ENCODE peak calls at places on chromosomes 16 and 17, in nine cellular contexts. One of them, this sample, is unnamed.

GRCh38 chr17:36778458-36778857 is 158.8 kb upstream of the LHX1 start:
- DNase-seq in Panc1: no peak
- DNase-seq in GM12878: no peak
- DNase-seq in stomach: no peak
- DNase-seq in prostate gland: no peak
- DNase-seq in SK-N-SH: no peak
- DNase-seq in H1: no peak
- DNase-seq in suprapubic skin: no peak
- DNase-seq in spleen: no peak
- DNase-seq in this sample: no peak

GRCh38 chr17:47470836-47471235 is 60.1 kb upstream of the NPEPPS start:
- DNase-seq in Panc1: no peak
- DNase-seq in GM12878: no peak
- DNase-seq in stomach: no peak
- DNase-seq in prostate gland: no peak
- DNase-seq in SK-N-SH: no peak
- DNase-seq in H1: no peak
- DNase-seq in suprapubic skin: no peak
- DNase-seq in spleen: no peak
- DNase-seq in this sample: no peak

GRCh38 chr17:74852237-74853047 is 7.2 kb downstream of the GRIN2C start:
- DNase-seq in Panc1: no peak
- DNase-seq in GM12878: no peak
- DNase-seq in stomach: no peak
- DNase-seq in prostate gland: no peak
- DNase-seq in SK-N-SH: peak; percentile 81
- DNase-seq in H1: peak; percentile 71
- DNase-seq in suprapubic skin: no peak
- DNase-seq in spleen: no peak
- DNase-seq in this sample: peak; percentile 38

GRCh38 chr16:84548508-84548907 is 44.0 kb upstream of the MEAK7 start:
- DNase-seq in Panc1: no peak
- DNase-seq in GM12878: no peak
- DNase-seq in stomach: no peak
- DNase-seq in prostate gland: no peak
- DNase-seq in SK-N-SH: no peak
- DNase-seq in H1: no peak
- DNase-seq in suprapubic skin: no peak
- DNase-seq in spleen: peak; percentile 76
- DNase-seq in this sample: no peak

GRCh38 chr17:9844153-9844552 is 18.4 kb downstream of the GLP2R start:
- DNase-seq in Panc1: no peak
- DNase-seq in GM12878: no peak
- DNase-seq in stomach: no peak
- DNase-seq in prostate gland: no peak
- DNase-seq in SK-N-SH: no peak
- DNase-seq in H1: no peak
- DNase-seq in suprapubic skin: no peak
- DNase-seq in spleen: no peak
- DNase-seq in this sample: no peak

GRCh38 chr17:31680126-31680525 is 178.9 kb downstream of the COPRS start:
- DNase-seq in Panc1: no peak
- DNase-seq in GM12878: peak; percentile 71
- DNase-seq in stomach: no peak
- DNase-seq in prostate gland: no peak
- DNase-seq in SK-N-SH: no peak
- DNase-seq in H1: no peak
- DNase-seq in suprapubic skin: no peak
- DNase-seq in spleen: no peak
- DNase-seq in this sample: no peak

GRCh38 chr17:51817955-51818354 is 340.6 kb downstream of the CA10 start:
- DNase-seq in Panc1: no peak
- DNase-seq in GM12878: no peak
- DNase-seq in stomach: no peak
- DNase-seq in prostate gland: no peak
- DNase-seq in SK-N-SH: no peak
- DNase-seq in H1: no peak
- DNase-seq in suprapubic skin: no peak
- DNase-seq in spleen: no peak
- DNase-seq in this sample: no peak

GRCh38 chr17:47218896-47219430 is 9.8 kb downstream of the MYL4 start:
- DNase-seq in Panc1: no peak
- DNase-seq in GM12878: no peak
- DNase-seq in stomach: peak; percentile 37
- DNase-seq in prostate gland: no peak
- DNase-seq in SK-N-SH: peak; percentile 42
- DNase-seq in H1: no peak
- DNase-seq in suprapubic skin: no peak
- DNase-seq in spleen: no peak
- DNase-seq in this sample: no peak

GRCh38 chr16:974606-975312 is 4.0 kb upstream of the LMF1 start:
- DNase-seq in Panc1: no peak
- DNase-seq in GM12878: no peak
- DNase-seq in stomach: no peak
- DNase-seq in prostate gland: no peak
- DNase-seq in SK-N-SH: peak; percentile 36
- DNase-seq in H1: no peak
- DNase-seq in suprapubic skin: peak; percentile 58
- DNase-seq in spleen: no peak
- DNase-seq in this sample: no peak

GRCh38 chr16:84511821-84512220 is 7.4 kb upstream of the MEAK7 start:
- DNase-seq in Panc1: no peak
- DNase-seq in GM12878: no peak
- DNase-seq in stomach: no peak
- DNase-seq in prostate gland: no peak
- DNase-seq in SK-N-SH: no peak
- DNase-seq in H1: no peak
- DNase-seq in suprapubic skin: peak; percentile 46
- DNase-seq in spleen: no peak
- DNase-seq in this sample: no peak

GRCh38 chr17:63930951-63931575 is 1.1 kb downstream of the CD79B start:
- DNase-seq in Panc1: no peak
- DNase-seq in GM12878: no peak
- DNase-seq in stomach: peak; percentile 56
- DNase-seq in prostate gland: no peak
- DNase-seq in SK-N-SH: peak; percentile 50
- DNase-seq in H1: no peak
- DNase-seq in suprapubic skin: peak; percentile 80
- DNase-seq in spleen: peak; percentile 97
- DNase-seq in this sample: no peak

DNA sequence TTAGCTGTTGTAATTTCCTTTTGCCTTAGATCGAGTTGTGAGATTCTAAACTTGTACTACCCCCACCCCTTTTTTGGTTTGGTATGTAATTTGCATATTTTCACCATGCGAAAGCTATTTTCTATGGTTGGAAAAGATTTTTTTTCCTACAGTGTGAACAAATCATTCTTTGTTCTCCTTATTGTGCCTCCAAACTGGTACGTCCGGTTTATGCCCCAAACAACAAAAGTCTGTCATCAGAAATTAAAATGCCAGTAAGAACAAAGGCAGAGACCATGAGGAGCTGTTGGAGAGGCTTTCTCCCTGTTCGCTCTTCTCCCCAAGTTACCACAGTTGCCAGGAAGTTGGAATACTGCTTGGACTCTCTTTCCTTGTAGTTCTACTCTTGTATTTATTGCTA is 66.2 kb downstream of the BCAS3 start:
- DNase-seq in Panc1: no peak
- DNase-seq in GM12878: no peak
- DNase-seq in stomach: no peak
- DNase-seq in prostate gland: peak; percentile 47
- DNase-seq in SK-N-SH: no peak
- DNase-seq in H1: no peak
- DNase-seq in suprapubic skin: no peak
- DNase-seq in spleen: no peak
- DNase-seq in this sample: no peak
- TF ChIP-seq POLR2AphosphoS5 in Panc1: no peak
- TF ChIP-seq POLR2AphosphoS5 in GM12878: no peak
- TF ChIP-seq POLR2AphosphoS5 in stomach: peak; percentile 13
- TF ChIP-seq POLR2AphosphoS5 in prostate gland: peak; percentile 66
- TF ChIP-seq POLR2AphosphoS5 in SK-N-SH: peak; percentile 41
- TF ChIP-seq POLR2AphosphoS5 in H1: no peak
- TF ChIP-seq POLR2AphosphoS5 in suprapubic skin: no peak
- TF ChIP-seq POLR2AphosphoS5 in spleen: no peak
- TF ChIP-seq POLR2AphosphoS5 in this sample: no peak

GRCh38 chr17:71269201-71269600 is 851.6 kb upstream of the SOX9 start:
- DNase-seq in Panc1: no peak
- DNase-seq in GM12878: no peak
- DNase-seq in stomach: no peak
- DNase-seq in prostate gland: no peak
- DNase-seq in SK-N-SH: no peak
- DNase-seq in H1: no peak
- DNase-seq in suprapubic skin: no peak
- DNase-seq in spleen: no peak
- DNase-seq in this sample: no peak

GRCh38 chr17:71273451-71273850 is 847.4 kb upstream of the SOX9 start:
- DNase-seq in Panc1: no peak
- DNase-seq in GM12878: no peak
- DNase-seq in stomach: no peak
- DNase-seq in prostate gland: no peak
- DNase-seq in SK-N-SH: no peak
- DNase-seq in H1: no peak
- DNase-seq in suprapubic skin: no peak
- DNase-seq in spleen: no peak
- DNase-seq in this sample: no peak

DNA sequence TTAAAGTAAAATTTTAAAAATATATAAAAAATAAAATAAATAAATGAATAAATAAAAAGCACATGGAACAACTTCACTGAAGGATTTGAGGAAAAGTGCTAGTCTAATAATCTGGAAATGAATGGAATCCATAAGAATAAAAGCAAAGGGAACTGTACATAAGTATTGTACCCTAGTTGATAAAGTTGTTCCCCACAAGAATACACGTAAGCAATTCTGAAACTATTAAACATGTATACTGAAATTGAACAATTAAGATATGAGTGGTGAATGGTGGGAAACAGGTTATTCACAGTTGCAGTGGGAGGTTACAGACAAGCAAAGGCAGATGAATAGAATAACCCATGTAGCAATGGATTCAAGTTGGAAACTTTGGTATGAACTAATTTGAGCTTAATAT is 853.2 kb upstream of the SOX9 start:
- DNase-seq in Panc1: no peak
- DNase-seq in GM12878: no peak
- DNase-seq in stomach: no peak
- DNase-seq in prostate gland: no peak
- DNase-seq in SK-N-SH: no peak
- DNase-seq in H1: no peak
- DNase-seq in suprapubic skin: no peak
- DNase-seq in spleen: no peak
- DNase-seq in this sample: no peak
- H3K9me3 ChIP-seq in Panc1: no peaks in the 10 kb centered on the region
- H3K9me3 ChIP-seq in GM12878: no peaks in the 10 kb centered on the region
- H3K9me3 ChIP-seq in stomach: no peaks in the 10 kb centered on the region
- H3K9me3 ChIP-seq in prostate gland: no peaks in the 10 kb centered on the region
- H3K9me3 ChIP-seq in SK-N-SH: peaks cover 6% of the 10 kb centered on the region
- H3K9me3 ChIP-seq in H1: no peaks in the 10 kb centered on the region
- H3K9me3 ChIP-seq in suprapubic skin: peaks cover 30% of the 10 kb centered on the region
- H3K9me3 ChIP-seq in spleen: peaks cover 43% of the 10 kb centered on the region
- H3K9me3 ChIP-seq in this sample: peaks cover 17% of the 10 kb centered on the region

GRCh38 chr16:77722315-77723107 is at the start of gene NUDT7:
- DNase-seq in Panc1: peak; percentile 73
- DNase-seq in GM12878: peak; percentile 76
- DNase-seq in stomach: peak; percentile 100
- DNase-seq in prostate gland: peak; percentile 99
- DNase-seq in SK-N-SH: peak; percentile 98
- DNase-seq in H1: peak; percentile 96
- DNase-seq in suprapubic skin: peak; percentile 99
- DNase-seq in spleen: peak; percentile 99
- DNase-seq in this sample: peak; percentile 99
- TF ChIP-seq POLR2AphosphoS5 in Panc1: peak; percentile 69
- TF ChIP-seq POLR2AphosphoS5 in GM12878: no peak
- TF ChIP-seq POLR2AphosphoS5 in stomach: peak; percentile 89
- TF ChIP-seq POLR2AphosphoS5 in prostate gland: peak; percentile 87
- TF ChIP-seq POLR2AphosphoS5 in SK-N-SH: peak; percentile 76
- TF ChIP-seq POLR2AphosphoS5 in H1: peak; percentile 63
- TF ChIP-seq POLR2AphosphoS5 in suprapubic skin: no peak
- TF ChIP-seq POLR2AphosphoS5 in spleen: peak; percentile 86
- TF ChIP-seq POLR2AphosphoS5 in this sample: peak; percentile 45

DNA sequence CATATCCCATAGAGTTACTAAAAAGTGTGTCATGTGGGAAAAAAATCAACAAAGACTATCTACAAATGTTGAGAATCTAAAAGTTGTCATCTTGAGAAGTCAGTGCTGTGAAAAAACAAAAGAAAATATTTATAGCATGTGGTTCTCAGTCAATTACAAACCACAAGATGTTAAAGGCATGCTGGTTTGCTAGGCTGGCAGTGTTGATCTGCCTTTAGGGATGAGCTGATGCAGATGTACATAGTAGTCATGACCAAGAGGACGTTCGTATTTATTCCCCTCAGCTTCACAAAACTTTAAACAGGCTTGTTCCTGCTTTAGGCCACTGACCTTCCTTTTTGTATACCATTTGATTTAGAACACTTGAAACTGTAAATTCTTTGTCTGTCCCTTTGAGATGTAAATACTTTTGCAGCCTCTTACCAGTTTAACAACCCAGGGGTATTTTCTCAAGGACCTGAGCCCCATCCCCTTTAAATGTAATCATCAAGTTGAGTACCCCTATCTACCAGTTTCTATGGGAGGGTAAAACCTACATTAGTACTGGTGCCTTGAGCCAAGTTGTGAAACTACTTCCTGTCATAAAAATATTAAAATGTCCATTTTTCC is 446.6 kb downstream of the KCNJ18 start:
- DNase-seq in Panc1: no peak
- DNase-seq in GM12878: no peak
- DNase-seq in stomach: no peak
- DNase-seq in prostate gland: no peak
- DNase-seq in SK-N-SH: no peak
- DNase-seq in H1: no peak
- DNase-seq in suprapubic skin: no peak
- DNase-seq in spleen: no peak
- DNase-seq in this sample: no peak
- H3K9me3 ChIP-seq in Panc1: no peaks in the 10 kb centered on the region
- H3K9me3 ChIP-seq in GM12878: no peaks in the 10 kb centered on the region
- H3K9me3 ChIP-seq in stomach: no peaks in the 10 kb centered on the region
- H3K9me3 ChIP-seq in prostate gland: no peaks in the 10 kb centered on the region
- H3K9me3 ChIP-seq in SK-N-SH: no peaks in the 10 kb centered on the region
- H3K9me3 ChIP-seq in H1: peaks cover 34% of the 10 kb centered on the region
- H3K9me3 ChIP-seq in suprapubic skin: no peaks in the 10 kb centered on the region
- H3K9me3 ChIP-seq in spleen: peaks cover 31% of the 10 kb centered on the region
- H3K9me3 ChIP-seq in this sample: no peaks in the 10 kb centered on the region

DNA sequence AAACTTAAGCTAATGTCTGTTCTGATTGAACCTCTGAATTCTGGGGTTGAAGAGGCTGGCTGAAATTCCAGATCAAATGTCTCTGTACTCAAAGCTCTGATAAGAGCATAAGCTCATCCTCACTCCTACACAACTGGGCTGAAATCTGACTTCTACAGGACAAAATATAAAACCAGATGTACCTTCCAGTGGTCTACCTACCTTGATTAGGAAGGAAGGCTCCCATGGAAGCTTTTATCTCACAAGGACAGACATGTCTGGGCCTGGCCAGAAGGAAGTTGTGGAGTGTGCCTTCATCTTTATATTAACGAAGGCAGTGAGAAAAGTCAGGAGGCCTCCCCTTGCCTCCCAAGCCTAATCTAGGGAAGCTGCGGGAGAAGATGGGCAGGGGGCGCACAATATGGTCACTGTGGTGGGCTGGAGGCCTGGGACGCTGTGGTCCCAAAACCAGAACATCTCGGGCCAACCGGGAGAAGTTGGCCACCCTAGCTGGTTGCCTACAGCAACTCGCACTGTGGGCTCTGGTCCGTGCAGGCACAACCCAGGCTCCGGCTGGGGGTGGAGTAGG is 55.6 kb upstream of the LRRC37A3 start:
- DNase-seq in Panc1: no peak
- DNase-seq in GM12878: no peak
- DNase-seq in stomach: no peak
- DNase-seq in prostate gland: no peak
- DNase-seq in SK-N-SH: no peak
- DNase-seq in H1: no peak
- DNase-seq in suprapubic skin: peak; percentile 73
- DNase-seq in spleen: no peak
- DNase-seq in this sample: no peak
- TF ChIP-seq POLR2AphosphoS5 in Panc1: no peak
- TF ChIP-seq POLR2AphosphoS5 in GM12878: peak; percentile 59
- TF ChIP-seq POLR2AphosphoS5 in stomach: no peak
- TF ChIP-seq POLR2AphosphoS5 in prostate gland: no peak
- TF ChIP-seq POLR2AphosphoS5 in SK-N-SH: no peak
- TF ChIP-seq POLR2AphosphoS5 in H1: no peak
- TF ChIP-seq POLR2AphosphoS5 in suprapubic skin: no peak
- TF ChIP-seq POLR2AphosphoS5 in spleen: no peak
- TF ChIP-seq POLR2AphosphoS5 in this sample: no peak

This sample was measured in upper lobe of left lung.